ENCODE peak calls at places on chromosomes 12 and 14, in four cellular contexts. One of them, this sample, is unnamed.

GRCh38 chr12:49540229-49541139 is 1.7 kb downstream of the KCNH3 start:
- DNase-seq in H9: no peak
- DNase-seq in trophoblast cell: no peak
- DNase-seq in H1: no peak
- DNase-seq in this sample: no peak

GRCh38 chr14:88551094-88551870 is 3.5 kb downstream of the PTPN21 start:
- DNase-seq in H1: no peak
- DNase-seq in H9: peak; percentile 86
- DNase-seq in trophoblast cell: peak; percentile 78
- DNase-seq in this sample: peak; percentile 73

GRCh38 chr14:72638021-72638420 is 255.9 kb downstream of the DPF3 start:
- DNase-seq in H9: no peak
- DNase-seq in trophoblast cell: no peak
- DNase-seq in H1: no peak
- DNase-seq in this sample: no peak

GRCh38 chr12:29961231-29961630 is 177.5 kb upstream of the TMTC1 start:
- DNase-seq in trophoblast cell: no peak
- DNase-seq in H1: no peak
- DNase-seq in H9: no peak
- DNase-seq in this sample: no peak

GRCh38 chr12:7090222-7090998 is 1.8 kb downstream of the C1R start:
- DNase-seq in H9: peak; percentile 79
- DNase-seq in trophoblast cell: no peak
- DNase-seq in H1: no peak
- DNase-seq in this sample: no peak

GRCh38 chr14:72439707-72440106 is 454.2 kb downstream of the DPF3 start:
- DNase-seq in H9: no peak
- DNase-seq in trophoblast cell: no peak
- DNase-seq in H1: no peak
- DNase-seq in this sample: no peak

GRCh38 chr14:94965551-94966339 is 191.6 kb downstream of the DICER1 start:
- DNase-seq in H1: no peak
- DNase-seq in H9: no peak
- DNase-seq in trophoblast cell: no peak
- DNase-seq in this sample: no peak

GRCh38 chr14:63006515-63006914 is 38.7 kb downstream of the KCNH5 start:
- DNase-seq in trophoblast cell: no peak
- DNase-seq in H1: no peak
- DNase-seq in H9: no peak
- DNase-seq in this sample: no peak

GRCh38 chr12:43348221-43348620 is 203.8 kb downstream of the ADAMTS20 start:
- DNase-seq in H1: no peak
- DNase-seq in trophoblast cell: no peak
- DNase-seq in H9: no peak
- DNase-seq in this sample: no peak

GRCh38 chr14:94539181-94539580 is 22.1 kb upstream of the SERPINA4 start:
- DNase-seq in H1: no peak
- DNase-seq in H9: no peak
- DNase-seq in trophoblast cell: no peak
- DNase-seq in this sample: no peak

GRCh38 chr14:103518416-103519042 is 4.1 kb downstream of the CKB start:
- DNase-seq in H1: no peak
- DNase-seq in trophoblast cell: peak; percentile 52
- DNase-seq in H9: peak; percentile 84
- DNase-seq in this sample: no peak

GRCh38 chr12:132084681-132085635 is 59.2 kb downstream of the DDX51 start:
- DNase-seq in trophoblast cell: peak; percentile 40
- DNase-seq in H1: no peak
- DNase-seq in H9: peak; percentile 81
- DNase-seq in this sample: peak; percentile 71

GRCh38 chr14:92958373-92959188 is 35.6 kb downstream of the CHGA start:
- DNase-seq in H1: no peak
- DNase-seq in trophoblast cell: no peak
- DNase-seq in H9: no peak
- DNase-seq in this sample: no peak

GRCh38 chr14:65462411-65462810 is 49.9 kb downstream of the FUT8 start:
- DNase-seq in trophoblast cell: no peak
- DNase-seq in H1: no peak
- DNase-seq in H9: no peak
- DNase-seq in this sample: no peak

GRCh38 chr12:43841253-43841652 is 5.4 kb downstream of the TMEM117 start:
- DNase-seq in H1: no peak
- DNase-seq in H9: no peak
- DNase-seq in trophoblast cell: no peak
- DNase-seq in this sample: no peak

GRCh38 chr14:100884456-100884855 is 19.1 kb downstream of the RTL1 start:
- DNase-seq in H1: no peak
- DNase-seq in trophoblast cell: no peak
- DNase-seq in H9: no peak
- DNase-seq in this sample: no peak

GRCh38 chr12:12720637-12721250 is 3.6 kb downstream of the CDKN1B start:
- DNase-seq in H9: no peak
- DNase-seq in trophoblast cell: no peak
- DNase-seq in H1: no peak
- DNase-seq in this sample: no peak

GRCh38 chr14:99768381-99768780 is 24.8 kb upstream of the EML1 start:
- DNase-seq in trophoblast cell: no peak
- DNase-seq in H1: no peak
- DNase-seq in H9: no peak
- DNase-seq in this sample: no peak

GRCh38 chr14:71748196-71748595 is 184.0 kb upstream of the RGS6 start:
- DNase-seq in H1: no peak
- DNase-seq in trophoblast cell: no peak
- DNase-seq in H9: no peak
- DNase-seq in this sample: no peak

GRCh38 chr14:92217956-92218355 is 96.2 kb downstream of the CPSF2 start:
- DNase-seq in trophoblast cell: no peak
- DNase-seq in H9: no peak
- DNase-seq in H1: no peak
- DNase-seq in this sample: no peak

GRCh38 chr14:105012171-105012985 is 8.5 kb downstream of the CDCA4 start:
- DNase-seq in H9: no peak
- DNase-seq in H1: no peak
- DNase-seq in trophoblast cell: no peak
- DNase-seq in this sample: no peak

GRCh38 chr14:36973806-36974442 is 198.5 kb downstream of the SLC25A21 start:
- DNase-seq in H9: no peak
- DNase-seq in H1: no peak
- DNase-seq in trophoblast cell: no peak
- DNase-seq in this sample: no peak

GRCh38 chr12:45727301-45727993 is 2.1 kb upstream of the ARID2 start:
- DNase-seq in H9: peak; percentile 97
- DNase-seq in trophoblast cell: peak; percentile 95
- DNase-seq in H1: peak; percentile 91
- DNase-seq in this sample: peak; percentile 96

GRCh38 chr12:106955377-106956047 is at the start of gene TMEM263:
- DNase-seq in trophoblast cell: peak; percentile 95
- DNase-seq in H1: peak; percentile 90
- DNase-seq in H9: peak; percentile 97
- DNase-seq in this sample: peak; percentile 96

GRCh38 chr12:14607561-14607960 is 39.9 kb upstream of the PLBD1 start:
- DNase-seq in H1: no peak
- DNase-seq in trophoblast cell: peak; percentile 38
- DNase-seq in H9: no peak
- DNase-seq in this sample: no peak

GRCh38 chr12:107467716-107468115 is 217.9 kb upstream of the PWP1 start:
- DNase-seq in H9: no peak
- DNase-seq in trophoblast cell: no peak
- DNase-seq in H1: no peak
- DNase-seq in this sample: no peak

GRCh38 chr12:112066566-112066965 is 42.0 kb downstream of the NAA25 start:
- DNase-seq in trophoblast cell: no peak
- DNase-seq in H9: no peak
- DNase-seq in H1: no peak
- DNase-seq in this sample: no peak

GRCh38 chr12:130576286-130576933 is 139.7 kb downstream of the RIMBP2 start:
- DNase-seq in H1: no peak
- DNase-seq in H9: peak; percentile 22
- DNase-seq in trophoblast cell: no peak
- DNase-seq in this sample: no peak

GRCh38 chr14:103030741-103031565 is 26.4 kb downstream of the CDC42BPB start:
- DNase-seq in H1: no peak
- DNase-seq in trophoblast cell: peak; percentile 40
- DNase-seq in H9: no peak
- DNase-seq in this sample: no peak

GRCh38 chr12:98744692-98745091 is 99.6 kb downstream of the APAF1 start:
- DNase-seq in H1: no peak
- DNase-seq in trophoblast cell: no peak
- DNase-seq in H9: no peak
- DNase-seq in this sample: no peak

GRCh38 chr12:68454855-68455254 is 122.7 kb upstream of the MDM1 start:
- DNase-seq in trophoblast cell: no peak
- DNase-seq in H9: no peak
- DNase-seq in H1: no peak
- DNase-seq in this sample: no peak

GRCh38 chr12:50514526-50515276 is 9.9 kb downstream of the DIP2B start:
- DNase-seq in trophoblast cell: no peak
- DNase-seq in H1: no peak
- DNase-seq in H9: no peak
- DNase-seq in this sample: no peak

GRCh38 chr12:67592228-67593011 is 56.1 kb upstream of the DYRK2 start:
- DNase-seq in H1: no peak
- DNase-seq in H9: no peak
- DNase-seq in trophoblast cell: peak; percentile 34
- DNase-seq in this sample: no peak

GRCh38 chr14:42112108-42112507 is 505.4 kb downstream of the LRFN5 start:
- DNase-seq in H9: no peak
- DNase-seq in trophoblast cell: no peak
- DNase-seq in H1: no peak
- DNase-seq in this sample: no peak

GRCh38 chr14:88630565-88630964 is 67.7 kb downstream of the ZC3H14 start:
- DNase-seq in H1: no peak
- DNase-seq in trophoblast cell: peak; percentile 67
- DNase-seq in H9: no peak
- DNase-seq in this sample: no peak

GRCh38 chr12:89632778-89633177 is 75.9 kb downstream of the ATP2B1 start:
- DNase-seq in H1: no peak
- DNase-seq in trophoblast cell: no peak
- DNase-seq in H9: no peak
- DNase-seq in this sample: no peak

GRCh38 chr12:89636776-89637160 is 71.9 kb downstream of the ATP2B1 start:
- DNase-seq in trophoblast cell: no peak
- DNase-seq in H9: no peak
- DNase-seq in H1: no peak
- DNase-seq in this sample: no peak

GRCh38 chr12:89636054-89636775 is 72.4 kb downstream of the ATP2B1 start:
- DNase-seq in trophoblast cell: no peak
- DNase-seq in H1: no peak
- DNase-seq in H9: no peak
- DNase-seq in this sample: no peak

DNA sequence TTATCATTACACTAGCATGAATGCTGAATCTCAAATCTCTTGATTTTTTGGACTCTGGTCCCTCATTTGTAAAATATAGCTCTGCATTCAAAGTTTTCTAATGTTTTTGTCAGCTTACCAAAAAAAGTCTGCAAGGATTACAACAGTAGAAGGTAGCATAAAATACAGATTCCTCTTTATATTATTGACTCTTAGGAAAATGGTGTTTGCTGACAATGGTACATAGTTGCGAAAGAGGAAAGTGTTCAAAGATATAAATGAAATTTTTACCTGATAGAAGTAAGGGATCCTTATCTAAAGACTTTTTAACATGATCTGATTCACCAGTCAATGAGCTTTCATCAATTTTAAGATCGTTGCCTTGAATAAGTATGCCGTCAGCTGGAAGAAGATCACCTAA is 74.1 kb downstream of the ATP2B1 start:
- DNase-seq in H1: no peak
- DNase-seq in trophoblast cell: no peak
- DNase-seq in H9: no peak
- DNase-seq in this sample: no peak
- H4K91ac ChIP-seq in H1: no peak overlapping the region
- H4K91ac ChIP-seq in trophoblast cell: no peak overlapping the region
- H4K91ac ChIP-seq in H9: no peak overlapping the region
- H4K91ac ChIP-seq in this sample: no peak overlapping the region

GRCh38 chr14:74346341-74346740 is 1.9 kb upstream of the VRTN start:
- DNase-seq in H9: no peak
- DNase-seq in trophoblast cell: no peak
- DNase-seq in H1: no peak
- DNase-seq in this sample: no peak
- H4K8ac ChIP-seq in H9: no peak overlapping the region
- H4K8ac ChIP-seq in trophoblast cell: no peak overlapping the region
- H4K8ac ChIP-seq in H1: no peak overlapping the region
- H4K8ac ChIP-seq in this sample: no peak overlapping the region

GRCh38 chr12:69658203-69658602 is 40.9 kb downstream of the BEST3 start:
- DNase-seq in trophoblast cell: no peak
- DNase-seq in H1: no peak
- DNase-seq in H9: no peak
- DNase-seq in this sample: no peak

GRCh38 chr12:69651922-69652321 is 41.2 kb upstream of the LRRC10 start:
- DNase-seq in H9: no peak
- DNase-seq in trophoblast cell: no peak
- DNase-seq in H1: no peak
- DNase-seq in this sample: no peak

GRCh38 chr12:69653703-69654102 is 43.0 kb upstream of the LRRC10 start:
- DNase-seq in trophoblast cell: peak; percentile 79
- DNase-seq in H9: no peak
- DNase-seq in H1: no peak
- DNase-seq in this sample: no peak

GRCh38 chr12:69657376-69658137 is 41.5 kb downstream of the BEST3 start:
- DNase-seq in trophoblast cell: peak; percentile 57
- DNase-seq in H1: no peak
- DNase-seq in H9: no peak
- DNase-seq in this sample: no peak

GRCh38 chr12:69655616-69656336 is 43.3 kb downstream of the BEST3 start:
- DNase-seq in H1: no peak
- DNase-seq in H9: no peak
- DNase-seq in trophoblast cell: peak; percentile 88
- DNase-seq in this sample: no peak
- H2BK12ac ChIP-seq in H1: no peak overlapping the region
- H2BK12ac ChIP-seq in H9: no peak overlapping the region
- H2BK12ac ChIP-seq in trophoblast cell: peak overlapping the region; percentile 96
- H2BK12ac ChIP-seq in this sample: no peak overlapping the region

DNA sequence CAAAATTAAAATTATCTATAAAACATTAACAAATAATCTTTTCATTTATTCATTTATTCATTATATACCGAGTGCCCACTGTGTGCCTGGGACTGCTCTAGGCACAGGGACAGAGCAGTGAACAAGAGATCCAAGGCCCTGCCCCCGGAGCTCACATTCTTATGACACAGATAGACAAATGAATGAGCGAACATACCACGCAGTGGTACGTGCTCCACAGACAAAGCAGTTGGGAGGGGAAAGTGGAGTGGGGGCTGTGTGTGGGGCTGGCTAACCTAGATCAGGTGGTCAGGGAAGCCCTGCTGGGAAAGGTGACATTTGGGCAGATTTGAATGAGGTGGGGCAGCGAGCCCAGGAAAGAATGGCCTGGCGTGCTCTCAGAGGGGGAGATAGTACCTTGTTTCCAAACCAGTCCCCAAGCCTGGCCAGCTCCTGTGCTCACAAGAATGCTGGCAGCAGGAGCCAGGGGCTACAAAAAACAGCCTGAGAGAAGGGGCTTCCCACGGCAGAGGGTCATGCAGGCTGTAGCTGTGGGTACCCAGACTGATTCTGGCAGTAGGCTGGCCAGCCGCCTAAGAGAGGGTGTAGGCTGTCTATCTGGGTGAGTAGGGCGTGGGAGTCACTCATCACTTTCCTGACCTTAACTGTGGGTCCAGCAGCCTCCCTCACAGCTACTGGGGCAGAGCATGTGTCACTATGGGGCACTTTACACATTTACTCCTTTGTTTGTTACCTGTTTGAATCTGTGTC is 57.8 kb upstream of the ACTN1 start:
- DNase-seq in H1: no peak
- DNase-seq in H9: no peak
- DNase-seq in trophoblast cell: no peak
- DNase-seq in this sample: no peak
- H4K91ac ChIP-seq in H1: peak overlapping the region; percentile 81
- H4K91ac ChIP-seq in H9: no peak overlapping the region
- H4K91ac ChIP-seq in trophoblast cell: peak overlapping the region; percentile 20
- H4K91ac ChIP-seq in this sample: no peak overlapping the region